ENCODE peak calls at places on chromosome 18, in nine cellular contexts. One of them, this sample, is unnamed.

GRCh38 chr18:43735570-43735969 is 458.3 kb upstream of the SYT4 start:
- DNase-seq in GM13976: no peak
- DNase-seq in mesothelial cell of epicardium: no peak
- DNase-seq in ovary: no peak
- DNase-seq in AG09309: no peak
- DNase-seq in thoracic aorta: no peak
- DNase-seq in brain microvascular endothelial cell: no peak
- DNase-seq in kidney epithelial cell: no peak
- DNase-seq in endodermal cell: no peak
- DNase-seq in this sample: no peak

GRCh38 chr18:63878982-63879381 is 8.5 kb upstream of the SERPINB2 start:
- DNase-seq in GM13976: no peak
- DNase-seq in mesothelial cell of epicardium: no peak
- DNase-seq in ovary: no peak
- DNase-seq in AG09309: no peak
- DNase-seq in thoracic aorta: no peak
- DNase-seq in brain microvascular endothelial cell: no peak
- DNase-seq in kidney epithelial cell: no peak
- DNase-seq in endodermal cell: no peak
- DNase-seq in this sample: no peak

GRCh38 chr18:36176177-36176584 is 11.1 kb upstream of the MOCOS start:
- DNase-seq in GM13976: no peak
- DNase-seq in mesothelial cell of epicardium: no peak
- DNase-seq in ovary: no peak
- DNase-seq in AG09309: no peak
- DNase-seq in thoracic aorta: no peak
- DNase-seq in brain microvascular endothelial cell: no peak
- DNase-seq in kidney epithelial cell: no peak
- DNase-seq in endodermal cell: no peak
- DNase-seq in this sample: no peak

GRCh38 chr18:71398530-71398929 is 1109.7 kb downstream of the SOCS6 start:
- DNase-seq in GM13976: no peak
- DNase-seq in mesothelial cell of epicardium: no peak
- DNase-seq in ovary: no peak
- DNase-seq in AG09309: no peak
- DNase-seq in thoracic aorta: no peak
- DNase-seq in brain microvascular endothelial cell: peak
- DNase-seq in kidney epithelial cell: no peak
- DNase-seq in endodermal cell: peak
- DNase-seq in this sample: peak

GRCh38 chr18:5066380-5066977 is 130.6 kb downstream of the AKAIN1 start:
- DNase-seq in GM13976: no peak
- DNase-seq in mesothelial cell of epicardium: no peak
- DNase-seq in ovary: no peak
- DNase-seq in AG09309: no peak
- DNase-seq in thoracic aorta: no peak
- DNase-seq in brain microvascular endothelial cell: no peak
- DNase-seq in kidney epithelial cell: no peak
- DNase-seq in endodermal cell: peak
- DNase-seq in this sample: no peak

GRCh38 chr18:21799706-21800105 is 59.1 kb downstream of the MIB1 start:
- DNase-seq in GM13976: no peak
- DNase-seq in mesothelial cell of epicardium: no peak
- DNase-seq in ovary: no peak
- DNase-seq in AG09309: no peak
- DNase-seq in thoracic aorta: no peak
- DNase-seq in brain microvascular endothelial cell: no peak
- DNase-seq in kidney epithelial cell: no peak
- DNase-seq in endodermal cell: no peak
- DNase-seq in this sample: no peak

GRCh38 chr18:34729264-34729663 is 19.2 kb downstream of the DTNA start:
- DNase-seq in GM13976: peak
- DNase-seq in mesothelial cell of epicardium: no peak
- DNase-seq in ovary: no peak
- DNase-seq in AG09309: no peak
- DNase-seq in thoracic aorta: no peak
- DNase-seq in brain microvascular endothelial cell: peak
- DNase-seq in kidney epithelial cell: no peak
- DNase-seq in endodermal cell: peak
- DNase-seq in this sample: peak

GRCh38 chr18:77099501-77100370 is 32.8 kb downstream of the MBP start:
- DNase-seq in GM13976: no peak
- DNase-seq in mesothelial cell of epicardium: no peak
- DNase-seq in ovary: no peak
- DNase-seq in AG09309: no peak
- DNase-seq in thoracic aorta: no peak
- DNase-seq in brain microvascular endothelial cell: no peak
- DNase-seq in kidney epithelial cell: no peak
- DNase-seq in endodermal cell: peak
- DNase-seq in this sample: no peak

GRCh38 chr18:38551881-38552280 is 986.3 kb upstream of the CELF4 start:
- DNase-seq in GM13976: no peak
- DNase-seq in mesothelial cell of epicardium: no peak
- DNase-seq in ovary: no peak
- DNase-seq in AG09309: no peak
- DNase-seq in thoracic aorta: no peak
- DNase-seq in brain microvascular endothelial cell: no peak
- DNase-seq in kidney epithelial cell: no peak
- DNase-seq in endodermal cell: no peak
- DNase-seq in this sample: no peak

GRCh38 chr18:985301-985700 is 80.6 kb downstream of the ADCYAP1 start:
- DNase-seq in GM13976: no peak
- DNase-seq in mesothelial cell of epicardium: no peak
- DNase-seq in ovary: no peak
- DNase-seq in AG09309: no peak
- DNase-seq in thoracic aorta: no peak
- DNase-seq in brain microvascular endothelial cell: no peak
- DNase-seq in kidney epithelial cell: no peak
- DNase-seq in endodermal cell: peak
- DNase-seq in this sample: no peak

GRCh38 chr18:73270919-73271318 is 403.1 kb upstream of the NETO1 start:
- DNase-seq in GM13976: no peak
- DNase-seq in mesothelial cell of epicardium: no peak
- DNase-seq in ovary: no peak
- DNase-seq in AG09309: no peak
- DNase-seq in thoracic aorta: no peak
- DNase-seq in brain microvascular endothelial cell: no peak
- DNase-seq in kidney epithelial cell: no peak
- DNase-seq in endodermal cell: no peak
- DNase-seq in this sample: no peak

GRCh38 chr18:3585656-3586509 is 135.9 kb downstream of the TGIF1 start:
- DNase-seq in GM13976: peak
- DNase-seq in mesothelial cell of epicardium: peak
- DNase-seq in ovary: peak
- DNase-seq in AG09309: peak
- DNase-seq in thoracic aorta: peak
- DNase-seq in brain microvascular endothelial cell: peak
- DNase-seq in kidney epithelial cell: no peak
- DNase-seq in endodermal cell: peak
- DNase-seq in this sample: peak

GRCh38 chr18:56124186-56124585 is 514.2 kb downstream of the TXNL1 start:
- DNase-seq in GM13976: no peak
- DNase-seq in mesothelial cell of epicardium: no peak
- DNase-seq in ovary: no peak
- DNase-seq in AG09309: peak
- DNase-seq in thoracic aorta: no peak
- DNase-seq in brain microvascular endothelial cell: peak
- DNase-seq in kidney epithelial cell: no peak
- DNase-seq in endodermal cell: no peak
- DNase-seq in this sample: peak

GRCh38 chr18:56627991-56628390 is 10.4 kb downstream of the TXNL1 start:
- DNase-seq in GM13976: no peak
- DNase-seq in mesothelial cell of epicardium: no peak
- DNase-seq in ovary: no peak
- DNase-seq in AG09309: no peak
- DNase-seq in thoracic aorta: no peak
- DNase-seq in brain microvascular endothelial cell: no peak
- DNase-seq in kidney epithelial cell: no peak
- DNase-seq in endodermal cell: no peak
- DNase-seq in this sample: no peak

GRCh38 chr18:56445422-56445821 is 193.0 kb downstream of the TXNL1 start:
- DNase-seq in GM13976: no peak
- DNase-seq in mesothelial cell of epicardium: no peak
- DNase-seq in ovary: no peak
- DNase-seq in AG09309: no peak
- DNase-seq in thoracic aorta: no peak
- DNase-seq in brain microvascular endothelial cell: no peak
- DNase-seq in kidney epithelial cell: no peak
- DNase-seq in endodermal cell: no peak
- DNase-seq in this sample: no peak

GRCh38 chr18:45112682-45113081 is 432.0 kb downstream of the SETBP1 start:
- DNase-seq in GM13976: no peak
- DNase-seq in mesothelial cell of epicardium: no peak
- DNase-seq in ovary: no peak
- DNase-seq in AG09309: no peak
- DNase-seq in thoracic aorta: no peak
- DNase-seq in brain microvascular endothelial cell: no peak
- DNase-seq in kidney epithelial cell: no peak
- DNase-seq in endodermal cell: no peak
- DNase-seq in this sample: no peak

GRCh38 chr18:80157708-80158343 is 48.8 kb downstream of the ADNP2 start:
- DNase-seq in GM13976: peak
- DNase-seq in mesothelial cell of epicardium: peak
- DNase-seq in ovary: peak
- DNase-seq in AG09309: no peak
- DNase-seq in thoracic aorta: peak
- DNase-seq in brain microvascular endothelial cell: peak
- DNase-seq in kidney epithelial cell: peak
- DNase-seq in endodermal cell: peak
- DNase-seq in this sample: peak

GRCh38 chr18:51068111-51068510 is 38.1 kb downstream of the SMAD4 start:
- DNase-seq in GM13976: no peak
- DNase-seq in mesothelial cell of epicardium: no peak
- DNase-seq in ovary: no peak
- DNase-seq in AG09309: peak
- DNase-seq in thoracic aorta: no peak
- DNase-seq in brain microvascular endothelial cell: peak
- DNase-seq in kidney epithelial cell: no peak
- DNase-seq in endodermal cell: no peak
- DNase-seq in this sample: peak

DNA sequence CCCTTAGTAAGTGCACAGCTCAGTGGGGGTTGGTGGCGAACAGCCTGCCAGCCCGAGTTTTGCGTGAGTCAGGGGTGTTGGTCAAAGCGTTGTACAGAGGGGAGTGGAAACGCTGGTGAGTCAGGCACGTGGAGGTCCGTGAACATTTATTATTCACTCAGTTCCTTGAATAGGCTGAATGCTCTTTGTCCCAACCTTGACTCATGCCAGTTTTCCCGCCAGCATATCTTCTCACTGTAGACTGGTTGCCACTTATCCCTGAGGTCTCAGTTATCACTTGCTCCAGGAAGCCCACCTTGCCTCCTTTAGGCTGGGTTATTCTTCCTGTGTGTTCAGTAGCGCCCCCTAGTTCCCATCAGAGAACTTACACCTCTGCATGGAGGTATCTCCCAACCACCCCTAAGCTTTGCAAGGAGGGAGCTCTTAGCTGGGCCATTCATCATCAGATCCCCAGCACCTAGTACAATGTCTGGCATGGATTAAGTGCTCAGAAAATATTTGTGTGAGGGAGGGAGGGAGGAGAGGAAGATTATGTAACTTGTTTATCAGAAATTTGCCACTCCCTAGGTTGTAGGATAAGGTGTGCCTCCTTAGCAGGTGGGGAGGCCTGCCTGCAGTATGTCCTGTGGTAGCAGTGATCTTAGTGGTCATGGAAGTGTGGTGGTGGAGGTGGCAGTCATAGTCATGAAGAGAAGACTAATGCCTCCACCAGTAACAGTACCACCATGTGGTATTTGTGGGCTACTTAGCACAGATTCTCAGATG is 72.1 kb downstream of the CABLES1 start:
- DNase-seq in GM13976: no peak
- DNase-seq in mesothelial cell of epicardium: no peak
- DNase-seq in ovary: no peak
- DNase-seq in AG09309: no peak
- DNase-seq in thoracic aorta: no peak
- DNase-seq in brain microvascular endothelial cell: peak
- DNase-seq in kidney epithelial cell: no peak
- DNase-seq in endodermal cell: peak
- DNase-seq in this sample: peak
- TF ChIP-seq CTCF in GM13976: no peak
- TF ChIP-seq CTCF in mesothelial cell of epicardium: no peak
- TF ChIP-seq CTCF in ovary: no peak
- TF ChIP-seq CTCF in AG09309: peak
- TF ChIP-seq CTCF in thoracic aorta: no peak
- TF ChIP-seq CTCF in brain microvascular endothelial cell: peak
- TF ChIP-seq CTCF in kidney epithelial cell: peak
- TF ChIP-seq CTCF in endodermal cell: peak
- TF ChIP-seq CTCF in this sample: peak

GRCh38 chr18:48136051-48136543 is 205.6 kb upstream of the SMAD2 start:
- DNase-seq in GM13976: no peak
- DNase-seq in mesothelial cell of epicardium: peak
- DNase-seq in ovary: peak
- DNase-seq in AG09309: no peak
- DNase-seq in thoracic aorta: no peak
- DNase-seq in brain microvascular endothelial cell: no peak
- DNase-seq in kidney epithelial cell: no peak
- DNase-seq in endodermal cell: peak
- DNase-seq in this sample: no peak
- TF ChIP-seq CTCF in GM13976: no peak
- TF ChIP-seq CTCF in mesothelial cell of epicardium: no peak
- TF ChIP-seq CTCF in ovary: no peak
- TF ChIP-seq CTCF in AG09309: no peak
- TF ChIP-seq CTCF in thoracic aorta: peak
- TF ChIP-seq CTCF in brain microvascular endothelial cell: no peak
- TF ChIP-seq CTCF in kidney epithelial cell: no peak
- TF ChIP-seq CTCF in endodermal cell: no peak
- TF ChIP-seq CTCF in this sample: no peak

DNA sequence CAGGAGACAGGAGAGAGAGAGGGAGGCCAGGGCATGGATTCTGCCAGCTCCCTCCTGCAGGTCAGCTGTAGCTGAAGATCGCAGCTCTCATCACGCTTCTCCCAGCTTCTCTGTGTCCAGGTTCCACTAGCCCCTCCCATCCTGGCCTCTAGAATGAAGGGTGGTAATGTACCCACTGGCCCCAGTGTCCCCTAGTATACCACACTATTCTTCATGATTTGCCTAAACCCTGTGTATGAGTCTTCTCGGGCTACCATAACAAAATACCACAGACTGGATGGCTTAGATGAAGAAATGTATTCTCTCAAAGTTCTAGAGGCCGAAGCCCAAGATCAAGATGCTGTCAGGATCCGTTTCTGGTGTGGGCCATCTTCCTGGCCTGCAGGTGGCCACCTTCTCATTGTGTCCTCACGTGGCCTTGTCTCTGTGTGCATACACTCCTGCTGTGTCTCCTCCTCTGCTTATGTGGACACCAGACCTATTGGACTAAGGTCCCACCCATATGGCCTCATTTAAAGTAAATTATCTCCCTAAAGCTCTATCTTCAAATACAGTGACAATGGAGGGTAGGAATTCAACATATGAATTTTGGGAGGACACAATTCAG is 77.3 kb downstream of the TNFRSF11A start:
- DNase-seq in GM13976: no peak
- DNase-seq in mesothelial cell of epicardium: no peak
- DNase-seq in ovary: no peak
- DNase-seq in AG09309: no peak
- DNase-seq in thoracic aorta: no peak
- DNase-seq in brain microvascular endothelial cell: no peak
- DNase-seq in kidney epithelial cell: no peak
- DNase-seq in endodermal cell: no peak
- DNase-seq in this sample: no peak
- TF ChIP-seq CTCF in GM13976: no peak
- TF ChIP-seq CTCF in mesothelial cell of epicardium: no peak
- TF ChIP-seq CTCF in ovary: no peak
- TF ChIP-seq CTCF in AG09309: no peak
- TF ChIP-seq CTCF in thoracic aorta: no peak
- TF ChIP-seq CTCF in brain microvascular endothelial cell: no peak
- TF ChIP-seq CTCF in kidney epithelial cell: no peak
- TF ChIP-seq CTCF in endodermal cell: peak
- TF ChIP-seq CTCF in this sample: no peak

GRCh38 chr18:58544179-58544578 is 84.7 kb downstream of the ALPK2 start:
- DNase-seq in GM13976: no peak
- DNase-seq in mesothelial cell of epicardium: no peak
- DNase-seq in ovary: no peak
- DNase-seq in AG09309: no peak
- DNase-seq in thoracic aorta: no peak
- DNase-seq in brain microvascular endothelial cell: no peak
- DNase-seq in kidney epithelial cell: no peak
- DNase-seq in endodermal cell: no peak
- DNase-seq in this sample: no peak
- TF ChIP-seq CTCF in GM13976: no peak
- TF ChIP-seq CTCF in mesothelial cell of epicardium: no peak
- TF ChIP-seq CTCF in ovary: no peak
- TF ChIP-seq CTCF in AG09309: no peak
- TF ChIP-seq CTCF in thoracic aorta: no peak
- TF ChIP-seq CTCF in brain microvascular endothelial cell: no peak
- TF ChIP-seq CTCF in kidney epithelial cell: no peak
- TF ChIP-seq CTCF in endodermal cell: no peak
- TF ChIP-seq CTCF in this sample: no peak

This sample was measured in choroid plexus epithelial cell.